ENCODE peak calls at places on chromosomes 5 and 9, in ten cellular contexts. E is lower leg skin, Y is A549, A is Peyer's patch, L is bronchial epithelial cell, W is psoas muscle, R is AG04449, K is fibroblast of the aortic adventitia, G is endodermal cell, I is heart left ventricle. O is an unnamed sample.

GRCh38 chr5:104551628-104552027 is 989.0 kb upstream of the NUDT12 start:
- DNase-seq in E (no peak), Y (no peak), A (no peak), L (no peak), W (no peak), R (no peak), K (no peak), G (no peak), I (no peak), O (no peak)

GRCh38 chr5:175885813-175886212 is 14.4 kb downstream of the CPLX2 start:
- DNase-seq in E (no peak), Y (no peak), A (no peak), L (no peak), W (no peak), R (no peak), K (peak), G (no peak), I (no peak), O (no peak)

GRCh38 chr9:126419475-126419874 is 92.8 kb downstream of the MVB12B start:
- DNase-seq in E (no peak), Y (no peak), A (no peak), L (no peak), W (peak), R (no peak), K (no peak), G (no peak), I (no peak), O (no peak)

GRCh38 chr5:1555011-1555807 is 31.4 kb upstream of the LPCAT1 start:
- DNase-seq in E (peak), Y (peak), A (no peak), L (peak), W (no peak), R (peak), K (no peak), G (no peak), I (peak), O (no peak)

GRCh38 chr5:120446068-120446492 is 18.0 kb upstream of the PRR16 start:
- DNase-seq in E (no peak), Y (no peak), A (no peak), L (peak), W (no peak), R (peak), K (peak), G (no peak), I (no peak), O (peak)

GRCh38 chr5:1167361-1167727 is 34.1 kb upstream of the SLC6A19 start:
- DNase-seq in E (no peak), Y (no peak), A (no peak), L (no peak), W (no peak), R (no peak), K (no peak), G (no peak), I (no peak), O (no peak)

GRCh38 chr9:93097496-93098205 is 1.6 kb downstream of the CARD19 start:
- DNase-seq in E (peak), Y (no peak), A (no peak), L (no peak), W (no peak), R (no peak), K (no peak), G (peak), I (peak), O (peak)

GRCh38 chr5:175712681-175713085 is 54.8 kb downstream of the HRH2 start:
- DNase-seq in E (peak), Y (no peak), A (no peak), L (no peak), W (no peak), R (no peak), K (no peak), G (peak), I (no peak), O (no peak)

GRCh38 chr5:9557696-9558095 is 11.8 kb upstream of the SEMA5A start:
- DNase-seq in E (no peak), Y (no peak), A (no peak), L (peak), W (no peak), R (no peak), K (peak), G (no peak), I (no peak), O (no peak)

GRCh38 chr5:150396247-150396646 is 16.5 kb downstream of the CD74 start:
- DNase-seq in E (no peak), Y (no peak), A (no peak), L (no peak), W (no peak), R (no peak), K (no peak), G (no peak), I (no peak), O (no peak)

GRCh38 chr5:5533927-5534326 is 111.5 kb downstream of the ICE1 start:
- DNase-seq in E (no peak), Y (no peak), A (no peak), L (no peak), W (no peak), R (no peak), K (no peak), G (no peak), I (no peak), O (no peak)

GRCh38 chr5:75059887-75060286 is 7.5 kb upstream of the GCNT4 start:
- DNase-seq in E (no peak), Y (no peak), A (no peak), L (no peak), W (no peak), R (no peak), K (no peak), G (no peak), I (no peak), O (no peak)

GRCh38 chr9:93645921-93646639 is 69.7 kb downstream of the PHF2 start:
- DNase-seq in E (peak), Y (no peak), A (no peak), L (no peak), W (no peak), R (no peak), K (no peak), G (no peak), I (peak), O (peak)

GRCh38 chr9:38141751-38142150 is 72.7 kb upstream of the SHB start:
- DNase-seq in E (no peak), Y (no peak), A (no peak), L (peak), W (no peak), R (peak), K (peak), G (peak), I (no peak), O (no peak)

GRCh38 chr9:109114670-109115069 is 5.1 kb downstream of the TMEM245 start:
- DNase-seq in E (no peak), Y (no peak), A (no peak), L (peak), W (no peak), R (no peak), K (peak), G (no peak), I (no peak), O (no peak)

GRCh38 chr9:80552931-80553330 is 981.2 kb downstream of the TLE4 start:
- DNase-seq in E (no peak), Y (no peak), A (no peak), L (peak), W (no peak), R (no peak), K (no peak), G (no peak), I (no peak), O (no peak)

GRCh38 chr9:119793272-119793671 is 424.0 kb upstream of the BRINP1 start:
- DNase-seq in E (no peak), Y (no peak), A (no peak), L (no peak), W (no peak), R (no peak), K (no peak), G (no peak), I (no peak), O (no peak)

GRCh38 chr9:125485471-125485870 is 221.5 kb downstream of the MAPKAP1 start:
- DNase-seq in E (no peak), Y (no peak), A (no peak), L (no peak), W (no peak), R (no peak), K (no peak), G (no peak), I (no peak), O (no peak)

GRCh38 chr5:42074353-42074752 is 149.3 kb downstream of the FBXO4 start:
- DNase-seq in E (no peak), Y (no peak), A (no peak), L (no peak), W (no peak), R (no peak), K (no peak), G (no peak), I (no peak), O (no peak)

GRCh38 chr5:98096155-98096554 is 677.3 kb upstream of the RGMB start:
- DNase-seq in E (no peak), Y (no peak), A (no peak), L (peak), W (no peak), R (peak), K (peak), G (no peak), I (no peak), O (no peak)

GRCh38 chr9:123238364-123238763 is 30.0 kb downstream of the STRBP start:
- DNase-seq in E (no peak), Y (no peak), A (no peak), L (no peak), W (no peak), R (no peak), K (no peak), G (no peak), I (no peak), O (no peak)

GRCh38 chr5:5752844-5753243 is 330.4 kb downstream of the ICE1 start:
- DNase-seq in E (no peak), Y (no peak), A (peak), L (no peak), W (no peak), R (no peak), K (no peak), G (no peak), I (no peak), O (no peak)

GRCh38 chr5:138491669-138492551 is 26.6 kb downstream of the EGR1 start:
- DNase-seq in E (peak), Y (peak), A (peak), L (peak), W (peak), R (no peak), K (peak), G (peak), I (peak), O (peak)

GRCh38 chr5:42057254-42057690 is 132.2 kb downstream of the FBXO4 start:
- DNase-seq in E (peak), Y (peak), A (peak), L (peak), W (no peak), R (no peak), K (peak), G (peak), I (no peak), O (no peak)

GRCh38 chr5:41517909-41518308 is 7.5 kb upstream of the PLCXD3 start:
- DNase-seq in E (no peak), Y (no peak), A (no peak), L (peak), W (no peak), R (no peak), K (peak), G (no peak), I (no peak), O (no peak)

GRCh38 chr5:81505672-81506071 is 111.7 kb upstream of the ACOT12 start:
- DNase-seq in E (no peak), Y (no peak), A (no peak), L (no peak), W (no peak), R (no peak), K (peak), G (no peak), I (no peak), O (no peak)

GRCh38 chr5:177133119-177133844 is at the start of gene NSD1:
- DNase-seq in E (peak), Y (peak), A (peak), L (peak), W (peak), R (no peak), K (peak), G (peak), I (peak), O (peak)

GRCh38 chr5:40414922-40415321 is 264.8 kb upstream of the PTGER4 start:
- DNase-seq in E (no peak), Y (no peak), A (no peak), L (no peak), W (no peak), R (no peak), K (no peak), G (no peak), I (no peak), O (no peak)

GRCh38 chr9:134165357-134166315 is 1.3 kb upstream of the RNU6ATAC start:
- DNase-seq in E (no peak), Y (no peak), A (peak), L (peak), W (peak), R (no peak), K (peak), G (peak), I (no peak), O (peak)

GRCh38 chr5:41835625-41836024 is 34.6 kb downstream of the OXCT1 start:
- DNase-seq in E (peak), Y (no peak), A (no peak), L (peak), W (peak), R (peak), K (peak), G (peak), I (peak), O (no peak)

GRCh38 chr5:119022017-119022745 is 33.8 kb upstream of the DTWD2 start:
- DNase-seq in E (no peak), Y (peak), A (no peak), L (peak), W (no peak), R (peak), K (peak), G (no peak), I (no peak), O (no peak)

GRCh38 chr9:129143031-129143441 is 31.8 kb downstream of the PTPA start:
- DNase-seq in E (peak), Y (peak), A (peak), L (peak), W (peak), R (peak), K (peak), G (peak), I (peak), O (peak)

GRCh38 chr5:172659909-172660628 is 19.0 kb downstream of the NEURL1B start:
- DNase-seq in E (peak), Y (no peak), A (peak), L (peak), W (peak), R (peak), K (peak), G (peak), I (peak), O (peak)

GRCh38 chr9:105690742-105691141 is 3.6 kb upstream of the TMEM38B start:
- DNase-seq in E (no peak), Y (peak), A (no peak), L (peak), W (no peak), R (no peak), K (peak), G (no peak), I (no peak), O (no peak)

GRCh38 chr5:127028822-127029457 is 1.4 kb downstream of the MARCHF3 start:
- DNase-seq in E (no peak), Y (no peak), A (peak), L (no peak), W (no peak), R (no peak), K (peak), G (no peak), I (peak), O (peak)

GRCh38 chr5:159206818-159207217 is 2.5 kb downstream of the RNF145 start:
- DNase-seq in E (no peak), Y (no peak), A (no peak), L (no peak), W (no peak), R (no peak), K (no peak), G (no peak), I (no peak), O (no peak)

GRCh38 chr5:159207616-159208507 is 1.5 kb downstream of the RNF145 start:
- DNase-seq in E (peak), Y (peak), A (peak), L (peak), W (peak), R (no peak), K (peak), G (peak), I (peak), O (peak)

GRCh38 chr5:159208508-159209437 is 580 bp downstream of the RNF145 start:
- DNase-seq in E (peak), Y (no peak), A (peak), L (no peak), W (peak), R (no peak), K (peak), G (peak), I (peak), O (peak)

GRCh38 chr5:159207222-159207615 is 2.1 kb downstream of the RNF145 start:
- DNase-seq in E (no peak), Y (no peak), A (no peak), L (no peak), W (no peak), R (no peak), K (no peak), G (no peak), I (no peak), O (no peak)

GRCh38 chr5:159206368-159206767 is 3.0 kb downstream of the RNF145 start:
- DNase-seq in E (no peak), Y (no peak), A (no peak), L (peak), W (no peak), R (no peak), K (no peak), G (no peak), I (no peak), O (no peak)
- H3K4me3 ChIP-seq in E (no peak), Y (peak), A (no peak), L (peak), W (peak), R (peak), K (peak), G (peak), I (peak), O (no peak)

GRCh38 chr9:114046237-114046755 is 31.8 kb downstream of the AMBP start:
- DNase-seq in E (no peak), Y (no peak), A (no peak), L (peak), W (no peak), R (no peak), K (no peak), G (no peak), I (no peak), O (no peak)

GRCh38 chr9:114048533-114049452 is 29.3 kb downstream of the AMBP start:
- DNase-seq in E (peak), Y (no peak), A (peak), L (no peak), W (no peak), R (no peak), K (no peak), G (peak), I (no peak), O (no peak)

GRCh38 chr9:114049453-114050225 is 28.5 kb downstream of the AMBP start:
- DNase-seq in E (peak), Y (no peak), A (peak), L (no peak), W (no peak), R (no peak), K (no peak), G (peak), I (no peak), O (no peak)

GRCh38 chr9:114046876-114047275 is 31.2 kb downstream of the AMBP start:
- DNase-seq in E (no peak), Y (no peak), A (no peak), L (peak), W (no peak), R (no peak), K (no peak), G (no peak), I (no peak), O (no peak)

DNA sequence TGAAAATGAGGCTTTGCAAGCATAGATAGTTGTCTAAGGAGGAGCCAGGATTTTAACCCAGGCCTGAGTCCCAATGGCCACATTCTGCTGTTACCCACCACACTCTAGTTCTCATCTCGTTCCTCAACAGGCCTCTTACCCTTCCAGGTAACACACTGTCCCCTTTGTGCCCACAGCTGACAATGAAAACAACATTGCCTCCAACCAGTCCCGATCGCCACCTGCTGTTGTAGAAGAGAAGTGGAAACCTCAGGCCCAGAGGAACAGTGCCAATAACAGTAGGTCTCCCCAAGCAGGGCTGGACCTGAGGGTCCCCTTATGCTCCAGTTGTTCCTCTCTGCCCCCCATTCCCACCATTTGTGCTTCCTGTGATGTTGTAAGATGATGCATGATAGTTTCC is 30.4 kb downstream of the AMBP start:
- DNase-seq in E (peak), Y (peak), A (peak), L (peak), W (no peak), R (no peak), K (peak), G (peak), I (no peak), O (no peak)
- TF ChIP-seq CTCF in E (no peak), Y (no peak), A (peak), L (peak), W (no peak), R (peak), K (peak), G (peak), I (no peak), O (peak)

GRCh38 chr9:89999534-90000370 is 394.9 kb downstream of the GADD45G start:
- DNase-seq in E (no peak), Y (peak), A (peak), L (peak), W (peak), R (peak), K (peak), G (peak), I (peak), O (peak)
- H3K4me3 ChIP-seq in E (no peak), Y (peak), A (peak), L (no peak), W (peak), R (peak), K (peak), G (no peak), I (peak), O (no peak)

GRCh38 chr9:131994364-131995110 is 85.1 kb downstream of the MED27 start:
- DNase-seq in E (no peak), Y (no peak), A (no peak), L (no peak), W (no peak), R (no peak), K (no peak), G (no peak), I (no peak), O (no peak)
- TF ChIP-seq CTCF in E (no peak), Y (no peak), A (no peak), L (no peak), W (no peak), R (no peak), K (no peak), G (no peak), I (no peak), O (no peak)

GRCh38 chr9:128094950-128095544 is 27.0 kb downstream of the SLC25A25 start:
- DNase-seq in E (peak), Y (no peak), A (no peak), L (no peak), W (no peak), R (no peak), K (no peak), G (no peak), I (peak), O (no peak)

GRCh38 chr9:128098017-128098935 is 29.3 kb downstream of the PTGES2 start:
- DNase-seq in E (peak), Y (peak), A (peak), L (peak), W (peak), R (peak), K (peak), G (peak), I (peak), O (peak)

GRCh38 chr9:128096614-128097013 is 28.6 kb downstream of the SLC25A25 start:
- DNase-seq in E (no peak), Y (no peak), A (no peak), L (no peak), W (no peak), R (no peak), K (no peak), G (no peak), I (no peak), O (no peak)

GRCh38 chr9:128098936-128099931 is 28.3 kb downstream of the PTGES2 start:
- DNase-seq in E (no peak), Y (no peak), A (no peak), L (no peak), W (no peak), R (no peak), K (peak), G (no peak), I (peak), O (no peak)

GRCh38 chr9:128097156-128098016 is 29.4 kb downstream of the SLC25A25 start:
- DNase-seq in E (no peak), Y (no peak), A (no peak), L (no peak), W (no peak), R (no peak), K (no peak), G (peak), I (peak), O (no peak)
- H3K4me3 ChIP-seq in E (no peak), Y (peak), A (no peak), L (no peak), W (peak), R (peak), K (peak), G (peak), I (no peak), O (no peak)

GRCh38 chr5:162703914-162704313 is 636.3 kb downstream of the GABRG2 start:
- DNase-seq in E (no peak), Y (no peak), A (no peak), L (no peak), W (no peak), R (no peak), K (no peak), G (no peak), I (no peak), O (peak)

GRCh38 chr5:162699361-162699760 is 631.8 kb downstream of the GABRG2 start:
- DNase-seq in E (no peak), Y (no peak), A (no peak), L (no peak), W (no peak), R (no peak), K (no peak), G (no peak), I (no peak), O (no peak)
- TF ChIP-seq CTCF in E (no peak), Y (no peak), A (no peak), L (no peak), W (no peak), R (no peak), K (no peak), G (no peak), I (no peak), O (no peak)

GRCh38 chr5:31664566-31664965 is 25.6 kb downstream of the PDZD2 start:
- DNase-seq in E (no peak), Y (peak), A (no peak), L (peak), W (no peak), R (no peak), K (no peak), G (peak), I (no peak), O (no peak)

GRCh38 chr5:31661257-31661656 is 22.3 kb downstream of the PDZD2 start:
- DNase-seq in E (no peak), Y (no peak), A (no peak), L (no peak), W (no peak), R (no peak), K (no peak), G (no peak), I (no peak), O (no peak)

GRCh38 chr5:31663519-31663918 is 24.6 kb downstream of the PDZD2 start:
- DNase-seq in E (no peak), Y (no peak), A (no peak), L (no peak), W (peak), R (no peak), K (peak), G (no peak), I (no peak), O (no peak)
- H3K4me3 ChIP-seq in E (no peak), Y (no peak), A (no peak), L (no peak), W (no peak), R (no peak), K (no peak), G (no peak), I (no peak), O (no peak)

GRCh38 chr5:141677415-141677814 is 4.6 kb downstream of the ARAP3 start:
- DNase-seq in E (no peak), Y (peak), A (no peak), L (no peak), W (no peak), R (no peak), K (no peak), G (peak), I (no peak), O (no peak)
- TF ChIP-seq CTCF in E (no peak), Y (no peak), A (no peak), L (no peak), W (no peak), R (no peak), K (peak), G (peak), I (no peak), O (no peak)

O was measured in mucosa of descending colon.